ENCODE peak calls at places on chromosomes 16 and 17, in eight cellular contexts. V is A549, R is H9, U is breast epithelium, K is heart right ventricle, Z is RWPE1, A is cardiac fibroblast, H is DND-41. P is an unnamed sample.

GRCh38 chr17:17758443-17758842 is 77.2 kb downstream of the RAI1 start:
- DNase-seq in Z (no peak), R (no peak), K (no peak), H (no peak), V (no peak), A (no peak), U (no peak), P (no peak)

GRCh38 chr17:40304464-40304863 is 4.5 kb upstream of the RARA start:
- DNase-seq in K (no peak), R (no peak), U (no peak), Z (no peak), A (peak), H (no peak), V (no peak), P (no peak)

GRCh38 chr16:68379472-68380347 is 68.6 kb downstream of the SMPD3 start:
- DNase-seq in K (no peak), U (no peak), Z (no peak), H (peak), R (no peak), A (no peak), V (no peak), P (no peak)

GRCh38 chr16:46884513-46885293 is 541 bp downstream of the GPT2 start:
- DNase-seq in H (no peak), Z (no peak), A (peak), K (no peak), V (no peak), U (no peak), R (no peak), P (no peak)

GRCh38 chr17:7549401-7550055 is 670 bp downstream of the TNFSF12 start:
- DNase-seq in K (no peak), R (no peak), Z (no peak), H (no peak), A (no peak), U (no peak), V (no peak), P (no peak)

GRCh38 chr16:86670835-86671234 is 92.5 kb downstream of the FOXL1 start:
- DNase-seq in Z (no peak), R (no peak), K (no peak), A (no peak), H (no peak), U (no peak), V (no peak), P (no peak)

GRCh38 chr17:13671771-13672170 is 70.0 kb upstream of the HS3ST3A1 start:
- DNase-seq in V (no peak), H (no peak), K (no peak), Z (peak), R (no peak), U (no peak), A (peak), P (no peak)

GRCh38 chr16:30922960-30923535 is 324 bp upstream of the FBXL19 start:
- DNase-seq in V (peak), Z (peak), H (peak), A (peak), R (peak), U (peak), K (peak), P (peak)

GRCh38 chr16:64356267-64356666 is 765.6 kb downstream of the CDH11 start:
- DNase-seq in V (no peak), R (no peak), H (no peak), U (no peak), Z (peak), A (peak), K (no peak), P (no peak)

GRCh38 chr17:17495448-17496188 is 577 bp downstream of the RASD1 start:
- DNase-seq in H (no peak), Z (no peak), R (no peak), V (no peak), K (no peak), U (peak), A (no peak), P (no peak)

GRCh38 chr16:67011274-67011673 is 17.7 kb upstream of the CBFB start:
- DNase-seq in H (no peak), R (no peak), U (no peak), Z (no peak), V (no peak), K (no peak), A (no peak), P (no peak)

GRCh38 chr16:14399397-14400284 is 230.4 kb downstream of the PARN start:
- DNase-seq in U (no peak), K (peak), V (peak), H (no peak), Z (peak), R (no peak), A (peak), P (no peak)

GRCh38 chr16:11712122-11712521 is 30.5 kb downstream of the TXNDC11 start:
- DNase-seq in U (no peak), A (no peak), Z (no peak), R (no peak), V (no peak), H (no peak), K (no peak), P (no peak)

GRCh38 chr17:60151355-60151754 is 1.6 kb downstream of the CA4 start:
- DNase-seq in K (no peak), U (no peak), R (no peak), A (no peak), V (no peak), H (no peak), Z (no peak), P (no peak)

GRCh38 chr17:56897646-56898424 is 16.0 kb downstream of the TRIM25 start:
- DNase-seq in U (no peak), Z (no peak), H (no peak), R (no peak), V (no peak), K (no peak), A (no peak), P (no peak)

GRCh38 chr17:50056217-50056960 is 479 bp downstream of the ITGA3 start:
- DNase-seq in R (peak), U (peak), H (peak), A (peak), Z (no peak), V (no peak), K (no peak), P (peak)

GRCh38 chr17:6163632-6164319 is 93.6 kb downstream of the WSCD1 start:
- DNase-seq in U (no peak), V (no peak), R (peak), K (no peak), H (no peak), Z (peak), A (peak), P (no peak)

GRCh38 chr16:66905633-66906539 is 12.8 kb downstream of the CDH16 start:
- DNase-seq in V (no peak), H (peak), R (peak), Z (peak), U (no peak), K (peak), A (no peak), P (no peak)

GRCh38 chr17:27315322-27315721 is 21.4 kb downstream of the WSB1 start:
- DNase-seq in K (peak), V (no peak), U (peak), A (peak), Z (no peak), H (no peak), R (peak), P (no peak)

GRCh38 chr16:26491962-26492361 is 574.8 kb upstream of the C16orf82 start:
- DNase-seq in V (no peak), Z (no peak), A (no peak), H (no peak), R (no peak), K (no peak), U (no peak), P (no peak)

GRCh38 chr16:84689126-84689525 is 10.7 kb upstream of the USP10 start:
- DNase-seq in K (no peak), R (no peak), V (no peak), U (no peak), A (peak), H (no peak), Z (no peak), P (no peak)

GRCh38 chr16:69309316-69309715 is 1.8 kb upstream of the VPS4A start:
- DNase-seq in R (no peak), H (no peak), V (no peak), Z (no peak), K (no peak), U (no peak), A (no peak), P (no peak)

GRCh38 chr17:47267354-47267828 is 13.8 kb downstream of the ITGB3 start:
- DNase-seq in Z (no peak), A (peak), R (no peak), U (no peak), K (no peak), V (no peak), H (no peak), P (no peak)

GRCh38 chr17:45319239-45319703 is 2.5 kb upstream of the MAP3K14 start:
- DNase-seq in U (no peak), V (peak), H (no peak), K (no peak), Z (peak), R (no peak), A (peak), P (no peak)

GRCh38 chr17:45322168-45322567 is 5.3 kb upstream of the MAP3K14 start:
- DNase-seq in V (no peak), K (no peak), A (no peak), R (no peak), Z (no peak), U (no peak), H (no peak), P (no peak)

GRCh38 chr17:45320349-45320930 is 3.6 kb upstream of the MAP3K14 start:
- DNase-seq in Z (no peak), K (no peak), A (peak), H (no peak), V (no peak), U (no peak), R (no peak), P (no peak)

GRCh38 chr17:45318561-45319230 is 1.9 kb upstream of the MAP3K14 start:
- DNase-seq in Z (peak), U (no peak), A (no peak), K (no peak), V (peak), H (no peak), R (no peak), P (no peak)

DNA sequence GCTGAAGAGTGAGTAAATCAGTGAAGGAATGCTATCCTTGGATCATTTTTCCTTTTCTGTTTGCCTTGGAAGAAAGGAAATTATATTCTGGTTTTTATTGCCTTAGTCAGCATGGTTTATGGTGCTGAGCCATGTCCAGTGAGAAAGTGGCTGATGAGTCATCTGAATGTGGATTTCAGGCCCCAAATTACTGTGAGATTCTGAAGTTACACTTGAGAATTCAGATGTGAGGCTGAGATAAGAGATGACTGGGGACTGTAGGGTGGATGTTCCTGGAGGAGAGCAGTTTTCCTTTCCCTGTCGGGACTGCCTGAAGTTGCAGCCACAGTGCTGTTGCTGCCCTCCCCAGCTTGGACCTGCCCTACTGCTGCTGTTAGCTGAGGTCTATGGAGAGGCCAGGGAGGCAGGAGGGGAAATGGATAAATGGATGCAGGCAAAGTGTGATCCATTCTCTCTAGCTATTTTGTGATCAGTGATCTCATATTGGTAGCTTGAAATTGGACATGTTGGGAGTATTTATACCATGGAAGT is 4.2 kb upstream of the MAP3K14 start:
- DNase-seq in H (no peak), U (no peak), K (no peak), R (no peak), V (peak), Z (peak), A (peak), P (no peak)
- TF ChIP-seq CTCF in H (no peak), U (no peak), K (no peak), R (no peak), V (no peak), Z (no peak), A (no peak), P (no peak)

GRCh38 chr17:21214777-21215541 is 998 bp upstream of the TMEM11 start:
- DNase-seq in U (no peak), R (peak), K (peak), Z (peak), V (peak), H (peak), A (no peak), P (no peak)
- TF ChIP-seq CTCF in U (no peak), R (no peak), K (no peak), Z (no peak), V (no peak), H (no peak), A (no peak), P (no peak)

DNA sequence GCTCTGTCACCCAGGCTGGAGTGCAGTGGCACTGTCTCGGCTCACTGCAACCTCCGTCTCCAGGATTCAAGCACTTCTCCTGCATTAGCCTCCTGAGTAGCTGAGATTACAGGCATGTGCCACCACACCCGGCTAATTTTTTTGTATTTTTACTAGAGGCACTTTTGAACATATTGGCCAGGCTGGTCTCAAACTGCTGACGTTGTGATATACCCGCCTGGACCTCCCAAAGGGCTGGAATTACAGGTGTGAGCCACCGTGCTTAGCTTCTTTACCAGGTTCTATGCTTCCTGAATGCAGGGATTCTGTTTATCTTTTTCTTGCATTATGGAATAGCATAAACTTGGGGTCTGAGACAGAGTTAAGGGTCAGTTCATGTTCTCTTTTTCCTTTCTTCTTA is 317.9 kb upstream of the RBFOX1 start:
- DNase-seq in H (no peak), Z (no peak), U (no peak), R (no peak), A (no peak), K (no peak), V (no peak), P (no peak)
- TF ChIP-seq CTCF in H (no peak), Z (no peak), U (no peak), R (no peak), A (no peak), K (no peak), V (no peak), P (no peak)

DNA sequence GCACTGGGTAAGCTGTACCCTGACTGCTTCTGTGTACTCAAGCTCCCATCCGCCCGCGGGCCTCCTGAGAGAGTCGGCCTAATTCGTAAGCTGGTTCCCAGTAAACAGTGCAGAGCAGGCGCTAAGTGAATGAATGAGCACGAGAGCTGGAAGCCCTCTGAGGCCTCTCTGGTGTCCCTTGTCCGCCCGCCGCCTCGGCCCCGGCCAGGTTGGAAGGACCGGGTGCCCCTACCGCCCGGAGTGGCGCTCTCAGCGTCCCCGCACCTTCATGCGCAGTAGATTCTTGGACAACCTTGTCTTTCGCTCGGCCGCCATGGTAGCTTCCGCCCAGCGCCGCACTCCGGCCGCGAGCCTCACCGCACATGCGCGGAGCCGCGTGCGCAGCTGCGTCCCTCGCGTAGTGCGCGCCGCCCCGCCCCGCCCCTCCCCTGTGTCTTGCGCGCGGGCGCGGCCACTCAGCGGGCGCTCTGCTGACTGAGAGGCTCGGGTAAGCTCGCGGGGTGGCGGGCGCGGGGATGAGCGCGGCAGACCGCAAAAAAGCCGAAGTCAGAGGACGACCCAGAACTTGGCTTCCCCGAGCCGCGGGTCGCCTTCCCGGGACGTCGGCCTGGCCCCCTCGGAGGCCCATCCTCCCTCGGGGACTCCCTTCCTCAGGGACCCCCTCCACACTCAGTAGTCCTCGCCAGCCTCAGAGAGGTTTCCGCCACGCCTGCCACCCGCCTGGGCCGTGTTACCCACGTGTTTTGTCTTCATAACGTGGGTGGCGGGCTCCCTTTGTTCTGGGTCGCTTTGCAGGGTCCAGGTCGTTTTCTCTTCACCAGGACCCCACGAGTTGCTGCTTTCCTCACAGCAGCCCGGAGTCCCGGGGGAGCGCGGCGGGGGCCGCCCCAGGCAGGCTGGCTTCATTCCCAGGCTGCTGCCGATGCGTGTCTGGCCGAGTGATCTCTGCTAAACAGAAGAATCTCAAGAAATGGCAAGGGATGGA is at the start of gene MPHOSPH6:
- DNase-seq in U (peak), A (peak), R (peak), Z (peak), K (peak), H (peak), V (peak), P (peak)
- TF ChIP-seq CTCF in U (no peak), A (no peak), R (no peak), Z (no peak), K (peak), H (no peak), V (no peak), P (peak)

DNA sequence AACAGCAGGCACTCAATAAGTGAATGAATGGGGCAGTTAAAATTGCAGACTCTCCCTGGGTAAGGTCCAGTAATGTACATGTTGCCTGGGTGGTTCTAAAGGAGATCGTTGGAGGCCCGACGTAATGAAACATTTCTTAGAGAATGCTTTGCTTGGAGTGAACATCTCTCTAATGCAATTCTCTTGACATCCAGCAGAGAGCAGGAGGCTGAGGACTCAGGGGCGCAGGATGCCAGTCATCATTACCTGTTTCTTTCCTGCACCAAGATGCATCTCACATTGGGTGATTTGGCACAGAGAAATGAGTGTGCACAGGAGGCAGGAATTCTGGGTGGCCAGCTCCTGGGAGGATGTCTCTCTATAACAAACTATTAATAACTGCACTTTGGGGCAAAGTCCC is 130.3 kb upstream of the RBBP6 start:
- DNase-seq in K (no peak), H (no peak), R (peak), U (no peak), A (no peak), V (peak), Z (peak), P (no peak)
- TF ChIP-seq CTCF in K (no peak), H (peak), R (peak), U (no peak), A (no peak), V (peak), Z (no peak), P (peak)

DNA sequence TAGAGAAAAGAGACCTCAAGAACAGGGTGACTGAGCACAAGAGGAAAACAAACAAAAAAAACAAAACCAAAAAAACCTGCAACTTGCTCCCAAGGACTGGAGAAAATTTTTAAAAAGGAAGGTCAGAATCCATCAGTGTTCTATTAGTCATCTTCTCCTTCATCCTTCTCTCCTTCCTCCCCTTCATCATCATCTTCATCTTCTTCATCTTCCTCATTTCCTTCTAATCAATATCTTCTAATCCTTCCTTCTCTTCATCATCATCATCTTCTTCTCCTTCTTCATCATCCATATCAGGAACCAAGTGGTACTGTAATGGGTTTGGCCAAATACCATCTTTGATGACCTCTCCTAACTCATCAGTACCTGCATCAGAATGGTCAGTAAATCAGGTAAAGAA is 12.2 kb downstream of the HSF5 start:
- DNase-seq in Z (no peak), H (no peak), V (no peak), U (no peak), A (no peak), K (no peak), R (no peak), P (no peak)
- TF ChIP-seq CTCF in Z (no peak), H (no peak), V (no peak), U (no peak), A (no peak), K (no peak), R (no peak), P (no peak)

DNA sequence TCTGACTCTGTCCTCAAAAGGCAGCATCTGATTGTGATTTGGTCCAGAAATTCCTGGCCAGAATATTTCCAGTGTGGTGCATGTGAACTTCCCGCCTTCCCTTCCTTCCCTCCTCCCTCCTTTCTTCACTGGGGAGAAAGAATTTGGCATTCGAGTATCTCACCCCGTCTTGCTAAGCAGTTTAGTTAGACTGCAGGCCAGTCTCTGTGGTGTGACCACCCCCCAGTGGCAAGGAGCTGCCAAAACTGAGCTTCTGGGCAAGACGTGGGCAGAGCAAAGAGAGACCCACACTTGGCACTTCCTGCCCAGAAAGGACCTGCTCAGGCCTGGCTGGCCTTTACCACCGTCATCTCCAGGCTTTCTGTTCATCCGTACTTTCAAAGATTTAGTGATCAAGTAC is 36.4 kb downstream of the SNX20 start:
- DNase-seq in Z (peak), V (no peak), A (peak), U (no peak), K (peak), H (no peak), R (peak), P (no peak)
- TF ChIP-seq CTCF in Z (no peak), V (peak), A (no peak), U (peak), K (peak), H (peak), R (peak), P (peak)

P was measured in type B pancreatic cell.